ENCODE peak calls at places on chromosomes 4 and X, in six cellular contexts. B, C, E, K, D and G are unnamed samples. For H3K9me3 and H3K4me1, the result is how much of the 10 kb centered on the place peaks cover.

GRCh38 chr4:7761312-7761711 is 178.3 kb downstream of the AFAP1 start:
- DNase-seq in C (no peak), K (no peak), E (no peak), D (no peak), B (no peak), G (no peak)

GRCh38 chr4:180909279-180909678 is 1333.9 kb upstream of the TENM3 start:
- DNase-seq in D (no peak), E (no peak), C (no peak), K (peak), B (no peak), G (peak)

GRCh38 chr4:174578366-174578765 is 56.1 kb upstream of the HPGD start:
- DNase-seq in E (no peak), D (no peak), C (no peak), K (peak), B (no peak), G (no peak)

GRCh38 chr4:174663254-174663653 is 141.0 kb upstream of the HPGD start:
- DNase-seq in E (no peak), K (peak), C (no peak), B (no peak), D (no peak), G (peak)

GRCh38 chrX:12767856-12768255 is 23.4 kb upstream of the PRPS2 start:
- DNase-seq in C (no peak), D (no peak), E (no peak), B (no peak), K (no peak), G (no peak)

GRCh38 chr4:83124079-83124780 is 9.7 kb upstream of the PLAC8 start:
- DNase-seq in C (peak), E (peak), B (no peak), K (no peak), D (no peak), G (no peak)

GRCh38 chr4:52877006-52877405 is 14.9 kb downstream of the RASL11B start:
- DNase-seq in B (no peak), D (no peak), K (no peak), C (no peak), E (no peak), G (no peak)

GRCh38 chr4:150006197-150006596 is 72.0 kb upstream of the DCLK2 start:
- DNase-seq in D (no peak), K (no peak), B (no peak), C (no peak), E (no peak), G (peak)

GRCh38 chr4:131258361-131258760 is 1890.7 kb upstream of the PCDH10 start:
- DNase-seq in K (no peak), D (no peak), C (no peak), B (no peak), E (no peak), G (no peak)

GRCh38 chrX:843306-843705 is 212.7 kb downstream of the SHOX start:
- DNase-seq in B (no peak), K (no peak), E (no peak), C (no peak), D (no peak), G (no peak)

GRCh38 chr4:14000091-14000814 is 372.7 kb upstream of the BOD1L1 start:
- DNase-seq in B (no peak), C (no peak), K (peak), D (no peak), E (no peak), G (peak)

DNA sequence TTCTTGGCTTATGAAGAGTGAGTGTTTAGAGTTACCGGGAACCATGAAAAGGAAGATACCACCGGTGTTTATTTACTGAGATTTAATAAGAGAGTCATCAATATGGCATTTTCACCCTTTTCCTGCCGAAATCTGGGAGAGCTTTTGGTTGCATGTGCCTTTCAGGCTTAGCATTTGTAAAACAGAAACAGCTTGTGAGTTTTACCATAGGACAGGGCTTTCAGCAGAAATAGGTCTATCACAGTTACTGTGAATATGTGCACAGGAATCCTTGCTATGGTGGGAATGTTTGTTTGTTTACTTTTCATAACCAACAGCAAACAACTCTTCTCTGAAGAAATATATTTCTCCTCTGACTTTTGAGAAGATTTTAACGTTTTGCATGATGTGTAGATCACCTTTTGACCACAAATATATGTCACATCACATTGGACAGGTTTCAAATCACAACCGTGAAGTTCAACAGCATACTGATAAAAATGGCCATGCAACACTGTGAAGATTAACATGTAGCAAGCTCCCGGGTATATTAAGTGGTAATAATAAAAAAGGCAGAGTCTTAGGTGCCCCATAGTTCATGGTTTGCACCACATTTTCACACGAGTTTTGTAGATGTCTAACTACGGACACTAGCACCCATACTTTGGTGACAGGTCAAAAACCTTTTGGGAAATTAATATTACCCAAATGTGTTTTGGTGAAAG is 21.3 kb downstream of the ARHGAP24 start:
- DNase-seq in E (peak), B (no peak), K (peak), C (no peak), D (no peak), G (peak)
- H3K4me3 ChIP-seq in E (peak), B (no peak), K (peak), C (no peak), D (no peak), G (peak)

GRCh38 chrX:63434665-63435064 is 83.5 kb upstream of the SPIN4 start:
- DNase-seq in E (peak), D (peak), B (no peak), C (no peak), K (peak), G (no peak)

GRCh38 chrX:63436865-63437264 is 85.7 kb upstream of the SPIN4 start:
- DNase-seq in B (no peak), K (no peak), C (no peak), E (no peak), D (no peak), G (no peak)

GRCh38 chrX:63430026-63430425 is 78.9 kb upstream of the SPIN4 start:
- DNase-seq in D (no peak), K (no peak), E (no peak), C (no peak), B (no peak), G (no peak)

GRCh38 chrX:63439580-63439979 is 88.4 kb upstream of the SPIN4 start:
- DNase-seq in E (no peak), K (no peak), C (no peak), B (no peak), D (no peak), G (no peak)

GRCh38 chrX:63434206-63434605 is 83.1 kb upstream of the SPIN4 start:
- DNase-seq in C (no peak), E (no peak), B (no peak), K (peak), D (no peak), G (no peak)
- H3K9me3 ChIP-seq in C (under half), E (under half), B (under half), K (under half), D (under half), G (under half)

DNA sequence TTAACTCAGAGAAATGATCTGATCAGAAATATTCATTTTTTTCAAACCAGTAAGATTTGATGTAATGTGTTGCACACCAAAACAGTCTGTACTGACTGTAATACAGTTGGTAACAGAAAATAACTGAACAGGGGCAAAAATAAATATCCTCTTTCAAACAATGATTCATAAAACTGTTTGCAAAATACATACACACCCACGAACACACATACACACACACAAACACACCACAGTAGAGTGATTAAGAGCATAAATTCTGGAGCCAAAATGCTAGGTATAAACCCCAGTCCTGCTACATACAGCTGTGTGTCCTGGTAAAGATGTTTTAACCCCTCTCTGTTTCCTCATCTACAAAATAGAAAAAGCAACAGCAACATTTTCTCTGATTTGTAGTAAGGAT is 376.6 kb downstream of the PDGFC start:
- DNase-seq in E (no peak), B (no peak), K (peak), D (no peak), C (no peak), G (no peak)
- H3K4me1 ChIP-seq in E (under half), B (under half), K (under half), D (under half), C (under half), G (under half)

DNA sequence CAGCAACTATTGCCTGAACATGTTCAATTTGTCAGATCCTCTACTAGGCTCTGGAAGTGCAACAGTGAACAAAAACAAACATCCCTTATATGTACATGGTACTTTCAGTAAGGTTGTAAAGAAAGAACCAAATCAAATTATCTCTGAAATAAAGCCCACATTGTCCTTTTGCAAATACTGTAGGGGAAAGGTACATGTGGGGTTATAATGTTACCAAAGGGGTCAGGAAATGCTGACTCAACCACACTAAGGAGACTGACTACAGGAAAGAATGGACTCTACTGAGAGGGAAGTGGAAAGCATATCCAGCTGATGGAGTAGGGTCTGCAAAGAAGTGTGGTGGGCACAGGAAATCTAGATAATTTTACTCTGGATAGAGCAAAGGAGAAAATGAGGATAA is 61.5 kb downstream of the PCDH18 start:
- DNase-seq in D (no peak), B (no peak), K (peak), E (no peak), C (no peak), G (no peak)
- H3K4me3 ChIP-seq in D (no peak), B (no peak), K (no peak), E (peak), C (no peak), G (no peak)

GRCh38 chr4:19508442-19508841 is 743.3 kb upstream of the SLIT2 start:
- DNase-seq in K (no peak), D (no peak), B (no peak), C (no peak), E (peak), G (no peak)
- H3K9me3 ChIP-seq in K (under half), D (under half), B (under half), C (under half), E (under half), G (under half)

GRCh38 chr4:1767770-1768366 is 25.2 kb upstream of the FGFR3 start:
- DNase-seq in D (peak), B (no peak), K (no peak), C (no peak), E (peak), G (peak)

GRCh38 chr4:1765409-1766335 is 27.4 kb upstream of the FGFR3 start:
- DNase-seq in B (no peak), C (no peak), D (no peak), E (no peak), K (no peak), G (no peak)

GRCh38 chr4:1768367-1769034 is 24.6 kb upstream of the FGFR3 start:
- DNase-seq in E (no peak), K (no peak), D (peak), B (no peak), C (no peak), G (no peak)

GRCh38 chr4:1766336-1767057 is 26.6 kb upstream of the FGFR3 start:
- DNase-seq in C (no peak), D (peak), E (no peak), B (no peak), K (no peak), G (no peak)

DNA sequence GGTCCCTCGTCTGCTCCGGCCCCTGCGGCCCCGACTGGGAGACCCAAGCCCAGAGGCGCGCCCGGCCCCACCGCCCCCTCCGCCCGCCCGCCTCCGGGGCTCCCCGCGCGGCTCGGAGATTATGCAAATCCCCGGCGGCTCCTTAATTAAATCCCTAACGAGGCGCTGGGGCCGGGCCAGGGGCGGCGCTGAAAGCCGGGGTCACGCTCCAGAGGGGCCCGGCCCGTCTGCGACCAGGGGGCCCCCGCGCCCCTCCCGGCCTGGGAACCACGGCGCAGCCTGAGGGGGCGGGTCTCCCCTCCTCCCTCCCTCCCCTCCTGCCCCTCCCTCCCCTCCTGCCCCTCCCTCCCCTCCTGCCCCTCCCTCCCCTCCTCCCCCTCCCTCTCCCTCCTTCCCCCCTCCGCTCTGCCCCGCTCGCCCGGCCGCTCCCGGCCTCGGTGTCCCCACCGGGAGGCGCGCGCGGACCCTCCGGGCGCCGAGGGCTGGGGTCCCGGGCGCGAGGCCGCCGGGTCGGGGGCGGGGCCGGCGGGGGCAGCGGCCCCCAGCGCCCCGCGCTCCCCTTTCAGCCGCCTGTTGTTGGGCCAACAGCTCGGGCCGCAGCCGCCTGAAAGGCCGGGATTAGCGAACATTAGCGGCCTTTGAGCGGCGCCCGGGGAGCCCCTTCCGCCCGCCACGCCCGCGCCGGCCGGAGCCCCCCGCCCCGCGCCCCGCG is 25.9 kb upstream of the FGFR3 start:
- DNase-seq in K (no peak), B (no peak), C (no peak), D (peak), E (no peak), G (peak)
- H3K4me1 ChIP-seq in K (under half), B (under half), C (under half), D (half or more), E (half or more), G (under half)

GRCh38 chr4:3358660-3359059 is 65.8 kb downstream of the RGS12 start:
- DNase-seq in C (no peak), K (no peak), D (no peak), B (no peak), E (no peak), G (no peak)
- H3K4me3 ChIP-seq in C (no peak), K (no peak), D (no peak), B (no peak), E (no peak), G (no peak)

DNA sequence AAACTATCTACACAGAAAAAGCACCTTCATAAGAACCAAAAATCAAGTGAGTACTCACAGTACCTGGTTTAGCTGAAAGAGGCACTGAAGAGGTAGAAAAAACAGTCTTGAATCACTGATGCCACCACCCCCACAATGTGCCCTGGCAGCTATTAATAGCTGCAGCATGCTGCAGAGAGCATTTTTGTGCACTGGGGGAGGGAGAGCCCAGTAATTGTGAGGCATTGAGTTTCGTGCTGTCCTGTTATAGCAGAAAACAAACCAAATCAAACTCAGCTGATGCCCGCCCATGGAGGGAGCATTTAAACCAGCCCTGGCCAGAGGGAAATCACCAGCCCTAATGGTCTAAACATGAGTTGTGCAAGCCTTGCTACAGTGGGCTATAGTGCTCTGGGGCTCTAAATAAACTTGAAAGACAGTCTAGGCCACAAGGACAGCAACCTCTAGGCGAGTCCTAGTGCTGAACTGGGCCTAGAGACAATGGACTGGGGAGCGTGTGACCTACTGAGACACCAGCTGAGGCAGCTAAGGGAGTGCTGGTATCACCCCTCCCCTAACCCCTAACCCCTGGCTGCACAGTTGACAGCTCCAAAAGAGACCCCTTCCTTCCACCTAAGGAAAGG is 106.3 kb upstream of the TMLHE start:
- DNase-seq in E (no peak), D (no peak), B (no peak), C (no peak), K (no peak), G (peak)
- H3K9me3 ChIP-seq in E (under half), D (under half), B (under half), C (under half), K (under half), G (under half)